ENCODE peak calls at places on chromosomes 13 and 19, in four cellular contexts. R, O, E and W are unnamed samples.

GRCh38 chr19:5333581-5334365 is 6.8 kb downstream of the PTPRS start:
- DNase-seq in R (no peak), O (no peak), E (no peak), W (no peak)

GRCh38 chr19:5953680-5954213 is 24.2 kb downstream of the RANBP3 start:
- DNase-seq in R (no peak), O (no peak), E (no peak), W (no peak)

GRCh38 chr19:2391118-2391725 is 31.2 kb downstream of the TMPRSS9 start:
- DNase-seq in R (no peak), O (no peak), E (no peak), W (no peak)

GRCh38 chr19:17936379-17936778 is 3.6 kb downstream of the CCDC124 start:
- DNase-seq in R (no peak), O (no peak), E (no peak), W (no peak)

GRCh38 chr13:108957369-108958012 is 328.1 kb downstream of the MYO16 start:
- DNase-seq in R (no peak), O (no peak), E (no peak), W (no peak)

GRCh38 chr13:43005460-43006236 is 13.6 kb upstream of the EPSTI1 start:
- DNase-seq in R (no peak), O (no peak), E (no peak), W (no peak)

GRCh38 chr19:34985249-34986022 is 14.7 kb upstream of the GRAMD1A start:
- DNase-seq in R (no peak), O (no peak), E (no peak), W (no peak)

GRCh38 chr13:87893982-87894527 is 222.9 kb downstream of the SLITRK5 start:
- DNase-seq in R (no peak), O (no peak), E (no peak), W (no peak)

GRCh38 chr13:104645786-104646185 is 1579.6 kb upstream of the SLC10A2 start:
- DNase-seq in R (no peak), O (no peak), E (no peak), W (no peak)

GRCh38 chr13:41613984-41614581 is 156.7 kb downstream of the RGCC start:
- DNase-seq in R (no peak), O (no peak), E (no peak), W (no peak)